ENCODE peak calls at places on chromosomes 11 and 22, in seven cellular contexts. Z is effector memory CD4-positive, alpha-beta T cell; N is RWPE1; D is hypothalamus; M is BJ; A is transverse colon; G is hippocampal formation. Q is an unnamed sample.

GRCh38 chr22:43824724-43825485 is 12.8 kb upstream of the EFCAB6 start:
- DNase-seq in Z (no peak), N (no peak), D (no peak), M (no peak), A (no peak), G (no peak), Q (no peak)

GRCh38 chr11:6209801-6210200 is 4.4 kb downstream of the C11orf42 start:
- DNase-seq in Z (no peak), N (no peak), D (no peak), M (no peak), A (no peak), G (no peak), Q (no peak)

GRCh38 chr22:24952837-24953293 is 349 bp downstream of the KIAA1671 start:
- DNase-seq in Z (no peak), N (peak), D (peak), M (no peak), A (peak), G (no peak), Q (peak)

GRCh38 chr11:86176165-86176884 is 68.2 kb upstream of the EED start:
- DNase-seq in Z (no peak), N (no peak), D (no peak), M (no peak), A (no peak), G (no peak), Q (no peak)

GRCh38 chr11:17986007-17986710 is 26.7 kb downstream of the SERGEF start:
- DNase-seq in Z (no peak), N (peak), D (no peak), M (peak), A (no peak), G (no peak), Q (peak)

GRCh38 chr11:130585545-130585944 is 137.1 kb downstream of the ADAMTS15 start:
- DNase-seq in Z (no peak), N (peak), D (no peak), M (no peak), A (no peak), G (no peak), Q (no peak)

GRCh38 chr11:126233391-126233790 is 21.8 kb downstream of the FAM118B start:
- DNase-seq in Z (no peak), N (no peak), D (no peak), M (no peak), A (no peak), G (no peak), Q (peak)

GRCh38 chr22:40819741-40820140 is 595 bp upstream of the SLC25A17 start:
- DNase-seq in Z (no peak), N (no peak), D (no peak), M (no peak), A (no peak), G (no peak), Q (no peak)

GRCh38 chr11:71183878-71184277 is 68.5 kb downstream of the SHANK2 start:
- DNase-seq in Z (no peak), N (no peak), D (no peak), M (no peak), A (no peak), G (no peak), Q (no peak)

GRCh38 chr11:87213444-87213843 is 175.7 kb downstream of the TMEM135 start:
- DNase-seq in Z (no peak), N (no peak), D (no peak), M (no peak), A (no peak), G (no peak), Q (no peak)

GRCh38 chr11:86608251-86608799 is 64.1 kb downstream of the ME3 start:
- DNase-seq in Z (no peak), N (peak), D (no peak), M (peak), A (peak), G (peak), Q (peak)

GRCh38 chr11:75820636-75821035 is 5.6 kb downstream of the UVRAG start:
- DNase-seq in Z (no peak), N (no peak), D (no peak), M (no peak), A (no peak), G (no peak), Q (no peak)

GRCh38 chr22:17851754-17852153 is 77.5 kb upstream of the BID start:
- DNase-seq in Z (no peak), N (no peak), D (no peak), M (no peak), A (no peak), G (no peak), Q (no peak)

GRCh38 chr22:35804421-35804820 is 86.7 kb downstream of the APOL5 start:
- DNase-seq in Z (no peak), N (no peak), D (no peak), M (no peak), A (no peak), G (no peak), Q (no peak)

GRCh38 chr11:16843307-16843706 is 104.9 kb downstream of the C11orf58 start:
- DNase-seq in Z (no peak), N (peak), D (no peak), M (no peak), A (peak), G (no peak), Q (no peak)

GRCh38 chr22:49959782-49960158 is 802 bp upstream of the PIM3 start:
- DNase-seq in Z (no peak), N (peak), D (no peak), M (no peak), A (peak), G (peak), Q (peak)

GRCh38 chr11:125314264-125315087 is 149.9 kb downstream of the PKNOX2 start:
- DNase-seq in Z (no peak), N (no peak), D (no peak), M (no peak), A (no peak), G (no peak), Q (no peak)

GRCh38 chr11:70268526-70268925 is 2.0 kb upstream of the PPFIA1 start:
- DNase-seq in Z (no peak), N (no peak), D (no peak), M (no peak), A (no peak), G (no peak), Q (no peak)

GRCh38 chr11:10666976-10667892 is 26.3 kb downstream of the IRAG1 start:
- DNase-seq in Z (no peak), N (no peak), D (no peak), M (peak), A (no peak), G (no peak), Q (no peak)

GRCh38 chr11:104106136-104106754 is 57.7 kb downstream of the PDGFD start:
- DNase-seq in Z (no peak), N (no peak), D (no peak), M (peak), A (no peak), G (no peak), Q (no peak)

GRCh38 chr11:3169235-3169951 is 4.3 kb upstream of the OSBPL5 start:
- DNase-seq in Z (no peak), N (peak), D (no peak), M (no peak), A (peak), G (no peak), Q (peak)

GRCh38 chr11:21545701-21546100 is 647.2 kb upstream of the ANO5 start:
- DNase-seq in Z (no peak), N (no peak), D (no peak), M (no peak), A (no peak), G (no peak), Q (no peak)

GRCh38 chr11:78179459-78180071 is 8.9 kb downstream of the KCTD21 start:
- DNase-seq in Z (no peak), N (peak), D (no peak), M (no peak), A (no peak), G (no peak), Q (no peak)

GRCh38 chr11:128483211-128483788 is 104.1 kb downstream of the ETS1 start:
- DNase-seq in Z (peak), N (no peak), D (no peak), M (no peak), A (no peak), G (no peak), Q (no peak)

GRCh38 chr22:23525510-23525909 is 54.6 kb downstream of the IGLL1 start:
- DNase-seq in Z (no peak), N (no peak), D (no peak), M (no peak), A (no peak), G (no peak), Q (no peak)

GRCh38 chr22:43050995-43051394 is 36.0 kb upstream of the PACSIN2 start:
- DNase-seq in Z (no peak), N (no peak), D (no peak), M (no peak), A (no peak), G (no peak), Q (no peak)